ENCODE peak calls at places on chromosomes 16 and 17, in four cellular contexts. L is A549, V is Panc1, T is HL-60. O is an unnamed sample.

GRCh38 chr17:57604771-57605733 is 140.0 kb downstream of the CCDC182 start:
- DNase-seq in T (peak; percentile 75), V (no peak), L (no peak), O (no peak)

GRCh38 chr16:89484088-89484501 is 6.3 kb downstream of the ANKRD11 start:
- DNase-seq in T (no peak), V (no peak), L (no peak), O (no peak)

GRCh38 chr17:57622886-57623433 is 122.1 kb downstream of the CCDC182 start:
- DNase-seq in V (no peak), T (peak; percentile 67), L (peak; percentile 42), O (peak; percentile 43)

GRCh38 chr17:4003501-4004421 is 39.5 kb upstream of the ATP2A3 start:
- DNase-seq in V (no peak), T (peak; percentile 50), L (no peak), O (peak; percentile 70)

GRCh38 chr16:1791256-1791942 is 2.1 kb downstream of the IGFALS start:
- DNase-seq in V (no peak), T (no peak), L (no peak), O (no peak)

GRCh38 chr16:20897897-20898296 is 2.3 kb downstream of the DCUN1D3 start:
- DNase-seq in V (no peak), L (no peak), T (no peak), O (no peak)

GRCh38 chr17:27940503-27940902 is 47.3 kb upstream of the LYRM9 start:
- DNase-seq in T (no peak), V (no peak), L (no peak), O (no peak)

GRCh38 chr16:81650982-81651562 is 128.0 kb upstream of the PLCG2 start:
- DNase-seq in V (no peak), T (no peak), L (no peak), O (no peak)

GRCh38 chr17:17840751-17841591 is 4.2 kb upstream of the SREBF1 start:
- DNase-seq in L (no peak), T (no peak), V (no peak), O (peak; percentile 35)

GRCh38 chr16:84648595-84649510 is 542 bp downstream of the KLHL36 start:
- DNase-seq in T (peak; percentile 30), V (no peak), L (no peak), O (no peak)

DNA sequence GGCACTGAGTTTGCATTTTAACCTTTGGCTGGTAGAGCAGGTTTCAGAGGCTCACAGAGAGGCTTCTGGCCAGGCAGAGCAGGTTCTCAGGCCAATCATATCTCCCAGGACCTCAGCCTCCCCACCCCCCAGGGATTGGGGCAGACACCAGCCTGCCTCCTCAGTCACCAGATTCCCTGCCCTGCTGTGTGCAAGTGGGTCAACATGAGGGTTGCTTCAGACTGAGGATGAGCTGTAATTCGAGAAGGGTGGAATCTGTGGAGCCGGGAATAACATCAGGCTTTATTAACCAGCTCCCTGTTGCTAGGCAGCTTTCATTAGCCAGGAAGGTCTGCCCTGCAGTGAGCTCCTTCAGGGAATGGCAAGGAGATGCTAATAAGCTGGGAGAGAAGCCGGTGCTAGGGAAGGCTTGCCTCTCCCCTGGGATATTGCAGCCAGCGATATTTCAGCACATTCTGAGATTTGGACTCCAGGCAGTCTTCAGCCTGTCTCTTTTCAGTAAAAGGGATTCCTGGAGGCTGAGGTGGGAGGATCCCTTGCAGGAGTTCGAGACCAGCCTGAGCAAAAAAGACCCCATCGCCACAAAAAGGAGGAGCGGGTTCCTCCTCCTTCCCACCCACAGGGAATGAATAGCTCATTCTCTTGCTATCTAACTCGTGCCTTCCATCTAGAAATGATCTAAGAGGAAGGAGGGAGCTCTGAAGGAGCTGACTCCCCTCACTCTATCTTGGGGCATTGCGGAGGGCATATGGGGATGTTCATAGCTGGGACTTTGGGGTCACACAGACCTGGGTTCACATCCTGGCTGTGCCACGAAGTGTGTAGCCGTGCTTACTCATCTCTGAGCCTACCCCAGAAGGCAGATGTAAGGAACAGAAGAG is 10.7 kb downstream of the SGSM2 start:
- DNase-seq in T (no peak), V (no peak), L (peak; percentile 84), O (peak; percentile 92)
- TF ChIP-seq REST in T (no peak), V (no peak), L (no peak), O (no peak)

GRCh38 chr16:13554643-13555042 is 365.3 kb upstream of the ERCC4 start:
- DNase-seq in T (no peak), V (no peak), L (no peak), O (no peak)
- TF ChIP-seq REST in T (no peak), V (no peak), L (no peak), O (no peak)

DNA sequence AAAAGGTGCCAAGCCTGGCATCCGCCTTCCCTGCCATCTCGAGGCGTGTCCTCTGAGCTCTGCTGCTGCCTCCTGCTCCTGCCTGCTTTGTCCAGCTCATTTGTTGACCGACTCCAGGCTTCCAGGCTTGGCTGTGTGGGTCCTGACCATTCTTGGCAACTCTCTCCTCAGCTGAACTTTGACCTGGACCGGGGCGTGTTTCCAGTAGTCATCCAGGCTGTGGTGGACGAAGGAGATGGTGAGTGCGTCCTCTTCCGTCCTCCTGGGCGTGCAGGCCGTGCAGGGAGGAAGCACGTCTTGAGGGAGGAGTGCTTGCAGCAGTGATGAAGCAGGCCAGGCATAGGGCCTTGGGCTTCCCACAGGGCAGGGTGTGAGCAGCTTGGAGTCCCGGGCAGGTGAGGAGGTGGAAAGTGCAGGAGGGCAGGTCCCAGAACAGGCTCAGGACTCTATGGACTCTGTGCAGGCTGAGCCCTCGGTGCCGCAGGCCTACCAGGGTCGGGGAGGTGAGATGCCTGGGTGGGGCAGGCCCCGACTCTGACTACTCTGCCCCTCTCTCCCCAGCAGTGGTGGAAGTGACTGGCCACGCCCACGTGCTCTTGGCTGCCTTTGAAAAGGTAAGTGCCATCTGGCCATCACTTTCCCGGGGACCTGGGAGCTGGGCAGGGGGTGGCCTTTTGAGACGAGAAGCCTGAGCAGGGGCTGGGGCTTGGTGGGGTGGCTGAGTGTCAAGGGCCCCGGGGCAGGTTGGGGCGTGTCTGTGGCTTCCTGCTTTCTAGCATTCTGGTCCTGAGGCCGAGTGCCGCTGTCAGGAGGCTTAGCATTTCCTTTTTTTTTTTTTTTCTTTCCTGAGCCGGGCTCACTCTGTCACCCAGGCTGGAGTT is 28.6 kb upstream of the NUDT16L1 start:
- DNase-seq in V (no peak), T (peak; percentile 89), L (peak; percentile 22), O (peak; percentile 75)
- TF ChIP-seq REST in V (no peak), T (no peak), L (no peak), O (no peak)

GRCh38 chr17:10042589-10043244 is 137.6 kb upstream of the RCVRN start:
- DNase-seq in L (no peak), T (no peak), V (no peak), O (no peak)

GRCh38 chr17:10041916-10042588 is 137.0 kb upstream of the RCVRN start:
- DNase-seq in L (no peak), V (no peak), T (no peak), O (no peak)

GRCh38 chr17:10036511-10037061 is 131.5 kb upstream of the RCVRN start:
- DNase-seq in V (no peak), T (peak; percentile 67), L (no peak), O (peak; percentile 52)

GRCh38 chr17:10046259-10046658 is 141.2 kb upstream of the RCVRN start:
- DNase-seq in V (no peak), L (no peak), T (no peak), O (no peak)

GRCh38 chr17:10041287-10041612 is 136.2 kb upstream of the RCVRN start:
- DNase-seq in L (peak; percentile 51), T (no peak), V (no peak), O (peak; percentile 79)
- TF ChIP-seq REST in L (no peak), T (no peak), V (no peak), O (no peak)

DNA sequence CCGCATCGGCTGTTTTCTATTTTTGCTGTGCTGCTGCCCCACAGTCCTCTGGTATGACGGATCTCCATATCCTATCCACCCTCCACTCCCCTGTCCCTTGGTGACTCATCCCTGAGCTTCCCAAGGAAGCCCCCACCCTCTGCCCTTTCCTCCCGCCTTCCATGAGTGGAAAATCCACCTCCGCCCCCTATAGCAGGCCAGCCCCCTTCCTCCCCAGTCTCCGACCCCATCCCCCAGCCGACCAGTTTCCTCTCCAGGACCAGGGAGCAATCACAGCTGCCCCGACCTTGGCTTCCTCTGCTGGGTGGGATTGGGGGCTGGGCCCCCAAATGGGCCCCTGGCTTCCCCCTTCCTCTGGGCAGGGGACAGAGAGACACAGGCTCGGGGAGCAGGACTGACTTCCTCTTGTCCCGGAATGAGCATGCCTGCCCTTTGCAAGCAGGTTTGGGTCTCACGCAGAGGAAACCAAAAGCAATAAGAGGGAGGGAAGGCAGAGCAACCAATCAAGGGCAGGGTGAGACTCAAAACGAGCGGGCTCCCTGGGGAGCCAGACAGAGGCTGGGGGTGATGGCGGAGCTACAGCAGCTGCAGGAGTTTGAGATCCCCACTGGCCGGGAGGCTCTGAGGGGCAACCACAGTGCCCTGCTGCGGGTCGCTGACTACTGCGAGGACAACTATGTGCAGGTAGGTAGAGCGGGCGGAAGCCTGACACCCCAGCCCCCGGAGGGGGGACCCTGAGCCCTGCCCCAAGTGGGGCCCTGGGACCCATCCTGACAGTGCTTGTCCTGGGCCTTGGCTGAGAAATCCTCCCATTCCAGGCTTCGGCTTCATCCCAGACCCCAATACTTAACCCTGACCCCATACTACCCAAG is at the start of the genes ABI3 and GNGT2:
- DNase-seq in L (no peak), V (no peak), T (peak; percentile 90), O (no peak)
- TF ChIP-seq REST in L (no peak), V (no peak), T (no peak), O (no peak)